ENCODE peak calls at places on chromosome 22, in eight cellular contexts. U is HCT116, F is A549, M is mesenchymal stem cell, R is ascending aorta, V is Panc1, I is caudate nucleus, K is adrenal gland. Y is an unnamed sample.

GRCh38 chr22:40498454-40499186 is 128.2 kb downstream of the SGSM3 start:
- DNase-seq in U (peak), F (peak), M (peak), R (no peak), V (peak), I (no peak), K (no peak), Y (peak)

GRCh38 chr22:40396882-40397281 is 26.5 kb downstream of the SGSM3 start:
- DNase-seq in U (no peak), F (no peak), M (peak), R (peak), V (no peak), I (no peak), K (no peak), Y (peak)

GRCh38 chr22:19636696-19637355 is 77.5 kb upstream of the SEPTIN5 start:
- DNase-seq in U (no peak), F (no peak), M (no peak), R (peak), V (no peak), I (no peak), K (no peak), Y (no peak)

GRCh38 chr22:16917144-16918003 is 90.6 kb downstream of the GAB4 start:
- DNase-seq in U (peak), F (peak), M (no peak), R (no peak), V (peak), I (peak), K (peak), Y (no peak)

GRCh38 chr22:23786261-23786710 is 480 bp upstream of the SMARCB1 start:
- DNase-seq in U (no peak), F (no peak), M (no peak), R (no peak), V (no peak), I (no peak), K (no peak), Y (no peak)

GRCh38 chr22:37457093-37457893 is 28.9 kb downstream of the MFNG start:
- DNase-seq in U (peak), F (peak), M (peak), R (no peak), V (peak), I (peak), K (peak), Y (no peak)

GRCh38 chr22:37832022-37832857 is 9.1 kb downstream of the GALR3 start:
- DNase-seq in U (no peak), F (no peak), M (no peak), R (no peak), V (no peak), I (no peak), K (no peak), Y (no peak)

GRCh38 chr22:35376728-35377472 is 4.0 kb upstream of the HMOX1 start:
- DNase-seq in U (peak), F (peak), M (peak), R (peak), V (peak), I (peak), K (peak), Y (peak)

GRCh38 chr22:49656291-49656851 is 171.3 kb downstream of the BRD1 start:
- DNase-seq in U (no peak), F (no peak), M (no peak), R (no peak), V (no peak), I (no peak), K (no peak), Y (no peak)

GRCh38 chr22:27775087-27775697 is 26.4 kb downstream of the MN1 start:
- DNase-seq in U (no peak), F (no peak), M (no peak), R (peak), V (no peak), I (no peak), K (no peak), Y (no peak)

GRCh38 chr22:40621309-40622151 is 15.0 kb downstream of the MRTFA start:
- DNase-seq in U (no peak), F (no peak), M (no peak), R (no peak), V (no peak), I (no peak), K (no peak), Y (no peak)

GRCh38 chr22:19810381-19811141 is 44.1 kb downstream of the GNB1L start:
- DNase-seq in U (no peak), F (no peak), M (peak), R (peak), V (no peak), I (no peak), K (peak), Y (no peak)

GRCh38 chr22:46830841-46831240 is 68.4 kb downstream of the TBC1D22A start:
- DNase-seq in U (no peak), F (peak), M (peak), R (no peak), V (no peak), I (no peak), K (no peak), Y (no peak)

GRCh38 chr22:26552466-26552865 is 37.5 kb downstream of the TPST2 start:
- DNase-seq in U (no peak), F (no peak), M (peak), R (no peak), V (no peak), I (no peak), K (no peak), Y (no peak)
- H3K27ac ChIP-seq in U (no peak), F (peak), M (no peak), R (no peak), V (no peak), I (no peak), K (no peak), Y (peak)

GRCh38 chr22:45225732-45226560 is 14.7 kb downstream of the KIAA0930 start:
- DNase-seq in U (no peak), F (no peak), M (peak), R (peak), V (no peak), I (no peak), K (no peak), Y (no peak)

GRCh38 chr22:45224988-45225731 is 15.5 kb downstream of the KIAA0930 start:
- DNase-seq in U (no peak), F (no peak), M (no peak), R (no peak), V (no peak), I (peak), K (no peak), Y (no peak)

GRCh38 chr22:45227645-45228400 is 12.9 kb downstream of the KIAA0930 start:
- DNase-seq in U (no peak), F (no peak), M (no peak), R (peak), V (no peak), I (peak), K (no peak), Y (no peak)

GRCh38 chr22:45228401-45228754 is 12.3 kb downstream of the KIAA0930 start:
- DNase-seq in U (no peak), F (no peak), M (no peak), R (peak), V (no peak), I (no peak), K (no peak), Y (no peak)

DNA sequence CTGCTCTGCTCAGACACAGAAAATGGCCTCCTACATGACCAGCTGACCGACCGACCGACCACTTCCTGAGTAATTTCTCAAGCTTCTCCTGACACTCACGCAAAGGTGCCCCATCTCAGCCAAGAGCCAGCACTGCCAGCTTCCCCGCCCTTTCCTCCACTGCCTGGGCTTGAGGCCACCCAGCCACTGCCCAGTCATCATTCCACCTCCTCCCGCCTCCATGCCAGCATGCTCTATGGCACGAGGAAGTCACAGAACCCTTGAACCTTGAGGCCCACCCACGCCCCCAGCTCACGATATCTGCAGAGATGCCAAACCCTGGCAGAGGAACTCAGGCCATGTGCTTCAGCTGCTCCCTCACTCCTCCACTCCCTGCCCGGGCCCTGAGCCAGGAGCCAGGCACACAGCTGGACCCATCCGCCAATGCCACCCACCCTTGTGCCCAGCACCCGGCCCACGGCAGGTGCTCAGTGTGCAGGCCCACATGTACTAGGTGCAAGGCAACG is 14.0 kb downstream of the KIAA0930 start:
- DNase-seq in U (no peak), F (no peak), M (no peak), R (no peak), V (no peak), I (no peak), K (no peak), Y (no peak)
- H3K27ac ChIP-seq in U (no peak), F (peak), M (no peak), R (peak), V (no peak), I (peak), K (no peak), Y (peak)

GRCh38 chr22:29627196-29627535 is 23.7 kb downstream of the NF2 start:
- DNase-seq in U (no peak), F (no peak), M (no peak), R (no peak), V (no peak), I (no peak), K (no peak), Y (no peak)
- H3K27ac ChIP-seq in U (no peak), F (peak), M (peak), R (no peak), V (peak), I (no peak), K (no peak), Y (peak)

GRCh38 chr22:33658775-33659174 is 261.5 kb downstream of the LARGE1 start:
- DNase-seq in U (no peak), F (no peak), M (peak), R (peak), V (no peak), I (no peak), K (peak), Y (no peak)

GRCh38 chr22:33656808-33657628 is 263.3 kb downstream of the LARGE1 start:
- DNase-seq in U (no peak), F (no peak), M (no peak), R (no peak), V (no peak), I (no peak), K (no peak), Y (no peak)

GRCh38 chr22:33657670-33658069 is 262.6 kb downstream of the LARGE1 start:
- DNase-seq in U (no peak), F (no peak), M (no peak), R (no peak), V (no peak), I (no peak), K (no peak), Y (no peak)

GRCh38 chr22:33654173-33654890 is 265.9 kb downstream of the LARGE1 start:
- DNase-seq in U (no peak), F (no peak), M (no peak), R (no peak), V (no peak), I (no peak), K (no peak), Y (no peak)

GRCh38 chr22:33659423-33659822 is 260.9 kb downstream of the LARGE1 start:
- DNase-seq in U (no peak), F (no peak), M (no peak), R (no peak), V (no peak), I (no peak), K (no peak), Y (no peak)
- H3K27ac ChIP-seq in U (no peak), F (no peak), M (no peak), R (no peak), V (no peak), I (no peak), K (no peak), Y (no peak)

DNA sequence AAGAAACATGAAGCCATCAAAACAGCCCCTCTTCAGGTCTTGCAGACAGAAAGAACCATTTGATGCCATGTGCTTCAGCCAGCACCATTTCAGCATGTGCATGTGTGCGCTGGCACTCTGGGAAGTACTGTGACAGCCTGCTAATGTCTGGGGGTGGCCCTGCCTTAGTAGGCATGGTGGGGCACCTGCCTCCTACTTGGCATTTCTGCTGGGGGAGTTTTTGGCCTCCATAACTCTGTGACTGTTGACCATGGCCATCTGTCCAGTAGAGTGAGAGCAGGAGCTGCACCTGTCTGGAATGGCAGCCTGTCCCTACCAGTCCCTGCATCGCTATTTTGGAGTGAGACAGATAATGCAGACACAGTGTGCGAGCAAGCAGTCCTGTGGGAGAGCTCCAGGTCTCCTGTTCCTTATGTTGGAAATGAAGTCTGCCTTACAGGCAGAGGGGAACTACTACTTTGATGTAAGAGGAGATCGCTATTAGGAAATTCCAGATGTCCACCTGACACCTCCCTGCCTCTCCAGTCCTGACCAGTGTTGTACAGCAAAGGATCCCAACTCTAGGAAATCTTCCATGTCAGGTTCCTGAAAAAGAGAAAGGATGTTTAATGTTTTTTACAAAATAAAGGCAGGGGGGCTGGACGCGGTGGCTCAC is 102.5 kb downstream of the ATXN10 start:
- DNase-seq in U (no peak), F (no peak), M (no peak), R (no peak), V (no peak), I (no peak), K (no peak), Y (no peak)
- H3K27ac ChIP-seq in U (no peak), F (peak), M (no peak), R (no peak), V (no peak), I (no peak), K (no peak), Y (no peak)

DNA sequence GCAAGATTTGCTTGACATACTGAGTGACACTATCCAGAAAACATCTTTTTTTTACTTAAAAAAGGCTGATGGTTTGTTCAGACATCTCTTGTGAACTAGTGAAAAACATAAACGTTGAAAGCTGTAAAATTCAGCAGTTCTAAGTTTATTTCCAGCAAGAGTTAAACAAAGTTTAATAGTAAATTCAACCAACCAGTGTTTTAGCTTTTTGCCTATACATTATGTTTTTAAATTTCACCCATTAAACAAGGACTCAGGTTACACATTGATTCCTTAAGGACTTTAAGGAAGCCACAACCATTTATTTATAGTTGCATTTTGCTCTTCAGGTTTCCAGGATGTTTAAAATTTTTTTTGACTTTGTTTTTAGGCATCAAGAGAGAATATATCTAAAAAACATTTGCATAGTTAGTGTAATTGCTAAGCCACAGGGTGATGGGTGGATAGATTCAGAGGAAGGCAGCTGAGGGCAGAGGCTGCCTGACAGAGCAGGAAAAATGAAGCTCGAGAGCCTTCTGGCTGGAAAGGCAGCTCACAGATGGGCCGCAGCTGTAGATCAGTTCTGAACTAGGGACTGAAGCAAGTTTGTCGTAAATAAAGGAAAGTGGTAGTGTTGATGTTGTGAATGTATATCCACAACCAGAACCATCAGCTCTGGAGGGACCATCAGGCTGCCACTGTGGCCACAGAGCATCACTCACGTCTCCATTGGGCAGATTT is 9.6 kb downstream of the SNAP29 start:
- DNase-seq in U (no peak), F (no peak), M (peak), R (no peak), V (no peak), I (no peak), K (no peak), Y (no peak)
- H3K27ac ChIP-seq in U (no peak), F (no peak), M (no peak), R (no peak), V (no peak), I (no peak), K (no peak), Y (no peak)

GRCh38 chr22:43262990-43263644 is 76.2 kb upstream of the TTLL12 start:
- DNase-seq in U (no peak), F (no peak), M (peak), R (no peak), V (no peak), I (no peak), K (no peak), Y (no peak)
- H3K27ac ChIP-seq in U (no peak), F (no peak), M (no peak), R (no peak), V (no peak), I (no peak), K (no peak), Y (no peak)

Y was measured in epithelial cell of prostate.